ENCODE peak calls at places on chromosomes 16 and 17, in four cellular contexts. S, F, K and C are unnamed samples.

GRCh38 chr17:31318298-31319190 is 2.9 kb downstream of the EVI2A start:
- DNase-seq in F (peak; percentile 91), K (no peak), S (peak; percentile 55), C (peak; percentile 63)

GRCh38 chr16:57204675-57205074 is 18.5 kb downstream of the RSPRY1 start:
- DNase-seq in S (no peak), K (peak; percentile 45), F (no peak), C (no peak)

GRCh38 chr16:1929578-1930337 is 11.5 kb upstream of the HS3ST6 start:
- DNase-seq in K (peak; percentile 88), F (peak; percentile 37), S (peak; percentile 32), C (peak; percentile 79)

GRCh38 chr16:89473791-89474414 is 16.5 kb downstream of the ANKRD11 start:
- DNase-seq in K (no peak), S (no peak), F (peak; percentile 43), C (peak; percentile 65)

GRCh38 chr17:75346906-75347305 is 57.7 kb upstream of the SLC25A19 start:
- DNase-seq in F (no peak), S (no peak), K (peak; percentile 66), C (peak; percentile 46)

GRCh38 chr17:1896243-1897163 is 66.7 kb downstream of the RPA1 start:
- DNase-seq in K (no peak), S (no peak), F (no peak), C (no peak)

GRCh38 chr17:49963626-49964538 is 5.1 kb upstream of the DLX4 start:
- DNase-seq in S (no peak), K (peak; percentile 69), F (no peak), C (no peak)

GRCh38 chr17:74941128-74941725 is 5.5 kb downstream of the OTOP3 start:
- DNase-seq in S (no peak), F (no peak), K (no peak), C (no peak)

GRCh38 chr17:57561072-57561861 is 183.8 kb downstream of the CCDC182 start:
- DNase-seq in S (no peak), K (no peak), F (no peak), C (no peak)

GRCh38 chr16:75188832-75189477 is 18.0 kb downstream of the CTRB2 start:
- DNase-seq in F (no peak), S (no peak), K (no peak), C (no peak)

GRCh38 chr17:30812218-30813177 is 12.0 kb downstream of the CRLF3 start:
- DNase-seq in K (no peak), S (no peak), F (peak; percentile 28), C (peak; percentile 35)

GRCh38 chr16:88415381-88416323 is 32.9 kb downstream of the ZNF469 start:
- DNase-seq in F (no peak), K (no peak), S (no peak), C (no peak)

GRCh38 chr17:74946641-74947040 is 10.9 kb downstream of the OTOP3 start:
- DNase-seq in S (no peak), F (no peak), K (no peak), C (no peak)

DNA sequence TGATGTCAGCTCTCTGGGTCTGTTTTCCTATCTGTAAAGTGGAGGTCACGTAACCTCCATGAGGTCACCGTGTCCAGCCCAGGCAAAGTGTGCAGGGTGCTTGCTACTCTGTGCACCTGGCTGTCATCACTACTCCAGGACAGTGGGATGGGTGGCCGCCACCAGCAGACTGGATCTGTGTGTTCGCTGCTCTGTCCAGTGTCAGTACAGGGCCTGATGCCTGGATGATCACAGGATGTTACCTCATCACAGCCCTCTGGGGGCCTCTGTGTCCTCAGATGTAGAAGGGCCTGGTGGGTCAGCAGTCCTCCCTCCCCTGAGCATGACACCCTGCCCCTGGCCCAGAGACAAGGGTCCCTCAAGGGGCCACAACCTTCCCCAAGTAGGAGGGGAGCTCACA is 80.0 kb downstream of the KCNJ18 start:
- DNase-seq in S (no peak), F (no peak), K (no peak), C (no peak)
- TF ChIP-seq CTCF in S (no peak), F (no peak), K (no peak), C (no peak)

GRCh38 chr16:8963010-8963824 is 489 bp downstream of the USP7 start:
- DNase-seq in S (no peak), F (no peak), K (no peak), C (no peak)
- TF ChIP-seq CTCF in S (no peak), F (no peak), K (no peak), C (no peak)

GRCh38 chr17:59367657-59368045 is 36.2 kb downstream of the YPEL2 start:
- DNase-seq in S (no peak), K (no peak), F (no peak), C (no peak)
- TF ChIP-seq CTCF in S (no peak), K (no peak), F (no peak), C (no peak)

GRCh38 chr17:35568561-35568960 is 7.9 kb upstream of the SLFN14 start:
- DNase-seq in K (no peak), S (no peak), F (no peak), C (peak; percentile 40)
- TF ChIP-seq CTCF in K (no peak), S (no peak), F (no peak), C (no peak)

GRCh38 chr17:55750750-55751641 is at the start of gene PCTP:
- DNase-seq in S (peak; percentile 68), K (peak; percentile 99), F (peak; percentile 45), C (peak; percentile 94)
- TF ChIP-seq CTCF in S (peak; percentile 57), K (peak; percentile 56), F (peak; percentile 63), C (peak; percentile 43)

DNA sequence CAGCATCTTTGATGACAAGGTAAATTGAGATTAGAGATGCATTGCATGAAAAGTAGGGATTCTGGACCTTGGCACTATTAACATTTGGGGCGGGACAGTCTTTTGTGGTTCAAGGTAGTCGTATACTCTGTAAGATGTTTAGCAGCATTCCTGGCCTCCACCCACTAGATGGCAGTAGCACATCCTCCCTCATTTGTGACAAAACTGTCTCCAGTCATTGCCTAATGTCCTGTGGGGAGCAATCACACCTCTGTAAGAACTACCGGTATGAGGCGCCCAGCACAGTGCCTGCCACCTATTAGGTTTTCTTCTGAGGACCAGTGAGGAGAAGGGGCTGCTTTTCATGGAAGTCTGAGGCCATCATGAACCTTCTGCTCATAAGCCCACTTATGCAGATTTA is 180.8 kb downstream of the RBFOX1 start:
- DNase-seq in S (no peak), K (peak; percentile 42), F (no peak), C (no peak)
- TF ChIP-seq CTCF in S (no peak), K (peak; percentile 65), F (no peak), C (no peak)